ENCODE peak calls at places on chromosomes 7 and 10, in eight cellular contexts. E, I, Y, X, O, T, K and R are unnamed samples.

GRCh38 chr10:132351611-132352010 is 19.6 kb downstream of the LRRC27 start:
- DNase-seq in E (no peak), Y (no peak), K (no peak), X (no peak), I (peak), T (no peak), O (no peak), R (no peak)

GRCh38 chr10:129755075-129756020 is 208.7 kb downstream of the EBF3 start:
- DNase-seq in K (no peak), I (peak), Y (no peak), X (peak), O (peak), E (no peak), T (no peak), R (no peak)

GRCh38 chr7:122155566-122155965 is 11.5 kb upstream of the AASS start:
- DNase-seq in E (no peak), K (no peak), I (no peak), T (no peak), Y (no peak), X (no peak), O (no peak), R (no peak)

GRCh38 chr7:19122018-19122588 is 4.7 kb upstream of the TWIST1 start:
- DNase-seq in I (no peak), Y (peak), T (no peak), E (no peak), O (no peak), X (no peak), K (peak), R (no peak)

GRCh38 chr10:132199854-132200311 is 13.1 kb downstream of the DPYSL4 start:
- DNase-seq in Y (no peak), X (no peak), T (no peak), E (no peak), O (no peak), I (no peak), K (no peak), R (no peak)

GRCh38 chr7:149196705-149197171 is 1.4 kb downstream of the ZNF282 start:
- DNase-seq in K (no peak), T (no peak), I (no peak), O (no peak), E (no peak), X (no peak), Y (no peak), R (no peak)

GRCh38 chr10:126459032-126459831 is 71.0 kb upstream of the ADAM12 start:
- DNase-seq in Y (peak), K (no peak), X (peak), T (peak), O (no peak), E (no peak), I (no peak), R (peak)

GRCh38 chr10:49761789-49762565 is at the start of gene OGDHL:
- DNase-seq in E (no peak), K (peak), Y (peak), T (peak), X (no peak), I (no peak), O (peak), R (no peak)

GRCh38 chr7:70595741-70596574 is 536.0 kb upstream of the GALNT17 start:
- DNase-seq in T (no peak), O (peak), E (no peak), I (no peak), X (no peak), Y (no peak), K (peak), R (no peak)

GRCh38 chr7:30247546-30248386 is 36.6 kb upstream of the ZNRF2 start:
- DNase-seq in X (no peak), K (peak), O (no peak), E (no peak), T (no peak), I (no peak), Y (no peak), R (no peak)

GRCh38 chr7:131040467-131040932 is 287.2 kb upstream of the MKLN1 start:
- DNase-seq in Y (peak), X (no peak), E (peak), T (no peak), I (no peak), O (peak), K (peak), R (no peak)

GRCh38 chr7:138001529-138002095 is at the start of gene CREB3L2:
- DNase-seq in I (peak), T (no peak), X (no peak), K (peak), Y (peak), O (peak), E (peak), R (peak)

GRCh38 chr7:71793251-71793650 is 618.9 kb downstream of the CALN1 start:
- DNase-seq in E (no peak), I (no peak), Y (no peak), K (no peak), O (no peak), X (no peak), T (no peak), R (no peak)

GRCh38 chr7:26534649-26535482 is 243.2 kb downstream of the SNX10 start:
- DNase-seq in K (peak), O (no peak), T (no peak), E (no peak), I (no peak), Y (no peak), X (no peak), R (no peak)

GRCh38 chr7:116730097-116731018 is 58.4 kb downstream of the MET start:
- DNase-seq in O (no peak), X (no peak), K (no peak), I (no peak), T (no peak), Y (no peak), E (no peak), R (no peak)